ENCODE peak calls at places on chromosomes 16 and 17, in five cellular contexts. J is effector memory CD8-positive, alpha-beta T cell; H is stimulated activated CD4-positive, alpha-beta T cell treated with anti-CD3 and anti-CD28 coated beads, Interleukin-15, amount 100 ng/mL, for 48 hours; A is AG09319; P is GM23248. N is an unnamed sample.

GRCh38 chr16:85716680-85717038 is 27.9 kb upstream of the GINS2 start:
- DNase-seq in J (no peak), H (no peak), A (no peak), P (no peak), N (no peak)

GRCh38 chr17:79842656-79843474 is 3.6 kb upstream of the CBX4 start:
- DNase-seq in J (no peak), H (no peak), A (no peak), P (peak; percentile 38), N (no peak)

GRCh38 chr16:28192811-28193529 is 18.8 kb downstream of the XPO6 start:
- DNase-seq in J (peak; percentile 78), H (peak; percentile 66), A (no peak), P (no peak), N (peak; percentile 59)

GRCh38 chr16:83994087-83994486 is 26.0 kb downstream of the NECAB2 start:
- DNase-seq in J (no peak), H (no peak), A (peak; percentile 77), P (peak; percentile 98), N (no peak)

GRCh38 chr16:12061336-12062055 is 85.0 kb downstream of the SNX29 start:
- DNase-seq in J (no peak), H (no peak), A (no peak), P (peak; percentile 50), N (no peak)

GRCh38 chr17:16872836-16873653 is 98.9 kb downstream of the TNFRSF13B start:
- DNase-seq in J (peak; percentile 10), H (peak; percentile 33), A (no peak), P (peak; percentile 55), N (no peak)

GRCh38 chr17:38476549-38476948 is 48.3 kb downstream of the ARHGAP23 start:
- DNase-seq in J (no peak), H (no peak), A (no peak), P (peak; percentile 26), N (no peak)

GRCh38 chr16:78584991-78585390 is 485.5 kb downstream of the WWOX start:
- DNase-seq in J (no peak), H (no peak), A (no peak), P (no peak), N (no peak)

GRCh38 chr17:19386974-19387920 is at the start of gene MFAP4:
- DNase-seq in J (no peak), H (no peak), A (peak; percentile 91), P (peak; percentile 93), N (no peak)

GRCh38 chr17:39122982-39123381 is 28.5 kb downstream of the PLXDC1 start:
- DNase-seq in J (no peak), H (no peak), A (no peak), P (no peak), N (no peak)

GRCh38 chr17:34610506-34610905 is 31.1 kb downstream of the TMEM132E start:
- DNase-seq in J (no peak), H (no peak), A (no peak), P (no peak), N (no peak)

GRCh38 chr16:72195609-72196008 is 23.7 kb upstream of the PMFBP1 start:
- DNase-seq in J (no peak), H (no peak), A (no peak), P (no peak), N (no peak)

GRCh38 chr17:51147641-51148040 is 5.7 kb upstream of the NME1 start:
- DNase-seq in J (no peak), H (no peak), A (no peak), P (peak; percentile 47), N (no peak)

GRCh38 chr16:12612598-12613101 is 191.0 kb downstream of the CPPED1 start:
- DNase-seq in J (no peak), H (no peak), A (no peak), P (no peak), N (no peak)

GRCh38 chr17:59353936-59354755 is 22.7 kb downstream of the YPEL2 start:
- DNase-seq in J (no peak), H (no peak), A (no peak), P (no peak), N (no peak)

GRCh38 chr17:59155439-59156177 is at the start of gene PRR11:
- DNase-seq in J (peak; percentile 93), H (peak; percentile 90), A (peak; percentile 100), P (peak; percentile 100), N (peak; percentile 83)

GRCh38 chr17:17028059-17028877 is 14.0 kb upstream of the MPRIP start:
- DNase-seq in J (no peak), H (no peak), A (no peak), P (peak; percentile 94), N (no peak)

GRCh38 chr17:36496018-36496789 is 9.7 kb downstream of the ZNHIT3 start:
- DNase-seq in J (no peak), H (no peak), A (no peak), P (no peak), N (no peak)

GRCh38 chr16:50047864-50048263 is 17.9 kb upstream of the HEATR3 start:
- DNase-seq in J (no peak), H (no peak), A (no peak), P (no peak), N (no peak)

GRCh38 chr16:54901606-54902005 is 29.1 kb upstream of the IRX5 start:
- DNase-seq in J (no peak), H (no peak), A (no peak), P (no peak), N (no peak)

GRCh38 chr17:45319239-45319703 is 2.5 kb upstream of the MAP3K14 start:
- DNase-seq in J (no peak), H (no peak), A (no peak), P (peak; percentile 88), N (no peak)

GRCh38 chr17:17702370-17702769 is 21.1 kb downstream of the RAI1 start:
- DNase-seq in J (no peak), H (no peak), A (no peak), P (no peak), N (no peak)

N was measured in activated T-helper 9 cell treated with anti-CD3 and anti-CD28 coated beads, Interleukin-2, amount 50 U/mL, for 16 hours.